ENCODE peak calls at places on chromosomes 6 and 20, in nine cellular contexts. N, P, I, W, R, B, J, Z and A are unnamed samples.

GRCh38 chr6:43254138-43254817 is 11.0 kb downstream of the TTBK1 start:
- DNase-seq in N (no peak), R (no peak), J (no peak), P (no peak), B (no peak), W (no peak), Z (no peak), I (no peak), A (no peak)

GRCh38 chr6:144190593-144190992 is 40.3 kb downstream of the STX11 start:
- DNase-seq in W (no peak), B (no peak), N (no peak), I (peak; percentile 47), R (no peak), P (no peak), Z (peak; percentile 70), J (peak; percentile 14), A (no peak)

GRCh38 chr6:21874372-21874771 is 280.8 kb downstream of the SOX4 start:
- DNase-seq in P (no peak), N (no peak), Z (no peak), R (no peak), W (no peak), I (no peak), B (no peak), J (no peak), A (no peak)

GRCh38 chr20:35601021-35601973 is 14.3 kb upstream of the SPAG4 start:
- DNase-seq in Z (peak; percentile 76), J (peak; percentile 64), N (peak; percentile 79), I (peak; percentile 76), B (peak; percentile 74), W (peak; percentile 85), P (peak; percentile 86), R (peak; percentile 83), A (no peak)

GRCh38 chr6:111462770-111463391 is 20.1 kb downstream of the REV3L start:
- DNase-seq in P (no peak), J (no peak), I (no peak), N (no peak), B (no peak), W (no peak), R (no peak), Z (peak; percentile 80), A (no peak)

GRCh38 chr6:107862383-107862782 is 38.3 kb upstream of the SCML4 start:
- DNase-seq in N (no peak), J (no peak), Z (no peak), I (no peak), B (no peak), P (no peak), W (no peak), R (no peak), A (no peak)

GRCh38 chr20:20051767-20052073 is 546 bp downstream of the CRNKL1 start:
- DNase-seq in Z (no peak), I (no peak), W (no peak), B (no peak), N (no peak), R (no peak), P (no peak), J (no peak), A (no peak)

GRCh38 chr20:38842558-38842981 is 37.1 kb downstream of the PPP1R16B start:
- DNase-seq in P (no peak), I (no peak), N (no peak), Z (no peak), B (no peak), J (no peak), R (peak; percentile 95), W (no peak), A (no peak)

GRCh38 chr6:76697585-76697984 is 625.1 kb upstream of the IMPG1 start:
- DNase-seq in Z (peak; percentile 5), R (no peak), B (no peak), P (no peak), W (no peak), I (no peak), N (no peak), J (no peak), A (no peak)

GRCh38 chr6:50785921-50786320 is 32.8 kb upstream of the TFAP2B start:
- DNase-seq in N (no peak), B (no peak), P (no peak), I (no peak), W (no peak), Z (no peak), J (no peak), R (no peak), A (no peak)

GRCh38 chr20:16128538-16129106 is 444.6 kb downstream of the KIF16B start:
- DNase-seq in J (no peak), I (no peak), B (no peak), P (no peak), Z (no peak), R (no peak), W (no peak), N (no peak), A (no peak)

GRCh38 chr6:170186909-170187668 is 103.8 kb downstream of the DLL1 start:
- DNase-seq in W (no peak), P (no peak), I (no peak), N (no peak), J (no peak), Z (no peak), R (no peak), B (no peak), A (peak; percentile 1)

GRCh38 chr6:166029506-166029905 is 138.1 kb downstream of the TBXT start:
- DNase-seq in J (no peak), B (no peak), I (no peak), W (no peak), R (no peak), P (no peak), Z (no peak), N (no peak), A (no peak)

GRCh38 chr6:34145161-34146020 is 496 bp downstream of the GRM4 start:
- DNase-seq in P (peak; percentile 48), W (no peak), J (no peak), I (peak; percentile 13), B (no peak), N (no peak), Z (peak; percentile 66), R (no peak), A (no peak)

GRCh38 chr20:32605167-32605656 is 20.1 kb upstream of the NOL4L start:
- DNase-seq in W (no peak), P (peak; percentile 5), B (no peak), Z (no peak), I (no peak), J (no peak), R (no peak), N (no peak), A (peak; percentile 10)

GRCh38 chr20:32606107-32606506 is 21.0 kb upstream of the NOL4L start:
- DNase-seq in W (no peak), P (no peak), Z (no peak), J (no peak), B (no peak), R (no peak), I (no peak), N (no peak), A (no peak)

GRCh38 chr20:32607727-32608663 is 22.9 kb upstream of the NOL4L start:
- DNase-seq in Z (no peak), I (no peak), W (no peak), N (no peak), P (peak; percentile 8), J (no peak), B (no peak), R (no peak), A (no peak)

GRCh38 chr20:32607324-32607723 is 22.2 kb upstream of the NOL4L start:
- DNase-seq in J (no peak), B (no peak), R (no peak), P (no peak), I (no peak), N (no peak), Z (no peak), W (no peak), A (no peak)

DNA sequence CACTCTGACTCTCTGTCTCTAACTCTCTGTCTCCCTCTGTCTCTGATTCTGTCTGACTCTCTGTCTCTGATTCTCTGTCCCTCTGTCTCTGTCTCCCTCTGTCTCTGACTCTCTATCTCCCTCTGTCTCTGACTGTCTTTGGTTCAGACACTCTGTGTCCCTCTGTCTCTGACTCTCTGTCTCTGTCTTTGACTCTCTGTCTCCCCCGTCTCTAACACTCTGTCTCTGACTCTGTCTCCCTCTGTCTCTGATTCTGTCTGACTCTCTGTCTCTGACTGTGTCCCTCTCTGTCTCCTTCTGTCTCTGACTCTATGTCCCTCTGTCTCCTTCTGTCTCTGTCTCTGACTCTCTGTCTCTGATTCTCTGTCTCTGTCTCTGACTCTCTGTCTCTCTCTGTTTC is 21.7 kb upstream of the NOL4L start:
- DNase-seq in Z (no peak), P (no peak), B (no peak), I (no peak), N (no peak), W (no peak), J (no peak), R (no peak), A (no peak)
- H3K27me3 ChIP-seq in Z (peaks cover 30% of the 10 kb centered on the region), P (no peaks in the 10 kb centered on the region), B (no peaks in the 10 kb centered on the region), I (no peaks in the 10 kb centered on the region), N (no peaks in the 10 kb centered on the region), W (peaks cover 40% of the 10 kb centered on the region), J (no peaks in the 10 kb centered on the region), R (no peaks in the 10 kb centered on the region), A (peaks cover 12% of the 10 kb centered on the region)

GRCh38 chr20:45771182-45771759 is 20.4 kb downstream of the WFDC3 start:
- DNase-seq in I (peak; percentile 76), R (no peak), N (peak; percentile 81), W (peak; percentile 86), J (peak; percentile 15), P (peak; percentile 73), B (peak; percentile 65), Z (peak; percentile 60), A (peak; percentile 78)
- TF ChIP-seq CTCF in I (peak; percentile 94), R (peak; percentile 84), N (peak; percentile 93), W (peak; percentile 93), J (peak; percentile 91), P (peak; percentile 99), B (peak; percentile 91), Z (peak; percentile 92), A (peak; percentile 96)

DNA sequence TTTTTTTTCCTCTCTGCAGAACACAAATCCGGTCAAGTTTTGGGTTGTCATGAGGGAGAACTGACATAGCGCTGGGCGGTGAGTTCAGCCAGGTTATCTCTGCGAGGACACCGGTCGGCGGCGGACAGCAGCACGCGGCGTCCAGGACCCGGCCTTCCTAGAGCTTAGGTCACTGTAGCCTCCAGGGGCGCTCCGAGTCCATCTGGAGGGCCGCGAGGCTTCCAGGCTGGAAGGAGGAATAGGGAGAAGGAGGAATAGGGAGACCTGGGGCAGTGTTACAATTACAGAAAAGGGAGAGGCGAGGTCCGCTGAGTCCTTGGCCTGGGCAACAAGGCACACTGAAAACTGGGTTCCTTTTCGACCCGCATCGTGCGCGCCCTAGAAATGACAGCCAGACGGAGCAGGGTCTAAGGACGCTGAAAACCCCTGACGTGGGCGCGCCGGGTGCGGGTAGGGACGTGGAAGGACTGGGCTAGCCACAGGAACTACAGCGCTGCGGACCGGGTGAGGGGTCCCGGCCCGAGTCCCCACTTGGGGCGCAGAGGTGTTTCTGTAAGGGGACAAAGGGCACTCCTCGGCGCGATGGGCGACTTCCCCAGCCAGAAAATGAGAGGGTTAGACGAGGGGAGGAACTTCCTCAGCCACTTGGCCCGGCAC is 536 bp upstream of the FNDC1 start:
- DNase-seq in Z (peak; percentile 54), R (peak; percentile 15), P (peak; percentile 41), W (no peak), B (peak; percentile 21), I (no peak), J (no peak), N (peak; percentile 45), A (peak; percentile 24)
- H3K27me3 ChIP-seq in Z (peaks cover 24% of the 10 kb centered on the region), R (peaks cover 2% of the 10 kb centered on the region), P (peaks cover 45% of the 10 kb centered on the region), W (peaks cover 28% of the 10 kb centered on the region), B (no peaks in the 10 kb centered on the region), I (no peaks in the 10 kb centered on the region), J (peaks cover 66% of the 10 kb centered on the region), N (peaks cover 14% of the 10 kb centered on the region), A (peaks cover 51% of the 10 kb centered on the region)

DNA sequence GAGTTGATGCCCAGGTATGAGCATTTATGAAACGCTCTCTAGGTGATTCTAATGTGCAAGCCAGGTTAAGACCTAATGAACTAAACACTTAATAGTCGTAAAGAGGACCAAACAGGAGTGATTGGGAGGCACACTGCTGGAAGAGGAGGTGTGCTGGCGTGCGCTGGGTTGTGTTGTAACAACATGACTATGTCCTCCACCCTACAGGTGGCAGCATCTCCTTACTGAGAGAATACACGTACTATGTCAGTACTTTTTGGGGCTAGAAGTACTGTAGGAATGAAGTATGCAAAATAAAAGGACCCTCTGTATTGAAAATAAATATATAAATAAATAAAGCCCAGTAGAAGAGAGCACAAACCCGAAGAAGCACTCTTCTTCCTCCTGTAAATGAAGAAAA is 11.9 kb downstream of the C6orf89 start:
- DNase-seq in J (no peak), B (no peak), I (no peak), R (no peak), P (peak; percentile 39), N (no peak), Z (no peak), W (no peak), A (peak; percentile 41)
- TF ChIP-seq CTCF in J (no peak), B (no peak), I (no peak), R (peak; percentile 25), P (peak; percentile 48), N (no peak), Z (no peak), W (no peak), A (no peak)